ENCODE peak calls at places on chromosomes 5 and 9, in ten cellular contexts. One of them, this sample, is unnamed.

GRCh38 chr5:155455791-155456514 is 442.4 kb downstream of the KIF4B start:
- DNase-seq in right atrium auricular region: no peak
- DNase-seq in body of pancreas: no peak
- DNase-seq in IMR-90: no peak
- DNase-seq in psoas muscle: no peak
- DNase-seq in fibroblast of mammary gland: no peak
- DNase-seq in HFF-Myc: no peak
- DNase-seq in GM06990: no peak
- DNase-seq in cardiac muscle cell: no peak
- DNase-seq in A549: no peak
- DNase-seq in this sample: no peak

GRCh38 chr9:1071730-1072129 is 21.6 kb downstream of the DMRT2 start:
- DNase-seq in right atrium auricular region: no peak
- DNase-seq in GM06990: no peak
- DNase-seq in cardiac muscle cell: no peak
- DNase-seq in psoas muscle: no peak
- DNase-seq in A549: no peak
- DNase-seq in body of pancreas: no peak
- DNase-seq in IMR-90: no peak
- DNase-seq in fibroblast of mammary gland: no peak
- DNase-seq in HFF-Myc: no peak
- DNase-seq in this sample: no peak

GRCh38 chr5:150317048-150318003 is 14.6 kb upstream of the ARSI start:
- DNase-seq in psoas muscle: no peak
- DNase-seq in cardiac muscle cell: no peak
- DNase-seq in HFF-Myc: peak
- DNase-seq in body of pancreas: no peak
- DNase-seq in A549: peak
- DNase-seq in GM06990: no peak
- DNase-seq in fibroblast of mammary gland: peak
- DNase-seq in IMR-90: peak
- DNase-seq in right atrium auricular region: no peak
- DNase-seq in this sample: no peak

GRCh38 chr9:127131871-127132270 is 9.4 kb upstream of the ANGPTL2 start:
- DNase-seq in GM06990: no peak
- DNase-seq in HFF-Myc: no peak
- DNase-seq in right atrium auricular region: no peak
- DNase-seq in IMR-90: peak
- DNase-seq in cardiac muscle cell: no peak
- DNase-seq in psoas muscle: no peak
- DNase-seq in fibroblast of mammary gland: peak
- DNase-seq in body of pancreas: no peak
- DNase-seq in A549: no peak
- DNase-seq in this sample: no peak

GRCh38 chr5:176162206-176162605 is 76.0 kb upstream of the SIMC1 start:
- DNase-seq in fibroblast of mammary gland: no peak
- DNase-seq in right atrium auricular region: no peak
- DNase-seq in body of pancreas: no peak
- DNase-seq in GM06990: no peak
- DNase-seq in IMR-90: no peak
- DNase-seq in cardiac muscle cell: no peak
- DNase-seq in A549: no peak
- DNase-seq in HFF-Myc: no peak
- DNase-seq in psoas muscle: no peak
- DNase-seq in this sample: no peak

GRCh38 chr9:69549310-69550202 is 122.6 kb downstream of the APBA1 start:
- DNase-seq in A549: peak
- DNase-seq in HFF-Myc: no peak
- DNase-seq in GM06990: no peak
- DNase-seq in psoas muscle: no peak
- DNase-seq in IMR-90: peak
- DNase-seq in cardiac muscle cell: peak
- DNase-seq in fibroblast of mammary gland: peak
- DNase-seq in right atrium auricular region: no peak
- DNase-seq in body of pancreas: no peak
- DNase-seq in this sample: peak

GRCh38 chr9:4366649-4367330 is 66.9 kb upstream of the GLIS3 start:
- DNase-seq in fibroblast of mammary gland: peak
- DNase-seq in right atrium auricular region: no peak
- DNase-seq in HFF-Myc: peak
- DNase-seq in IMR-90: peak
- DNase-seq in psoas muscle: no peak
- DNase-seq in cardiac muscle cell: peak
- DNase-seq in A549: peak
- DNase-seq in GM06990: no peak
- DNase-seq in body of pancreas: peak
- DNase-seq in this sample: peak

GRCh38 chr5:61578858-61579503 is 246.9 kb downstream of the ZSWIM6 start:
- DNase-seq in GM06990: no peak
- DNase-seq in A549: no peak
- DNase-seq in IMR-90: peak
- DNase-seq in psoas muscle: no peak
- DNase-seq in cardiac muscle cell: no peak
- DNase-seq in fibroblast of mammary gland: peak
- DNase-seq in right atrium auricular region: no peak
- DNase-seq in HFF-Myc: no peak
- DNase-seq in body of pancreas: no peak
- DNase-seq in this sample: no peak

GRCh38 chr5:162654661-162655406 is 587.3 kb downstream of the GABRG2 start:
- DNase-seq in cardiac muscle cell: no peak
- DNase-seq in IMR-90: no peak
- DNase-seq in body of pancreas: no peak
- DNase-seq in right atrium auricular region: no peak
- DNase-seq in fibroblast of mammary gland: no peak
- DNase-seq in GM06990: no peak
- DNase-seq in psoas muscle: no peak
- DNase-seq in A549: no peak
- DNase-seq in HFF-Myc: no peak
- DNase-seq in this sample: no peak
- TF ChIP-seq CTCF in cardiac muscle cell: no peak
- TF ChIP-seq CTCF in IMR-90: no peak
- TF ChIP-seq CTCF in body of pancreas: no peak
- TF ChIP-seq CTCF in right atrium auricular region: no peak
- TF ChIP-seq CTCF in fibroblast of mammary gland: no peak
- TF ChIP-seq CTCF in GM06990: no peak
- TF ChIP-seq CTCF in psoas muscle: no peak
- TF ChIP-seq CTCF in A549: no peak
- TF ChIP-seq CTCF in HFF-Myc: no peak
- TF ChIP-seq CTCF in this sample: no peak

GRCh38 chr5:34550977-34551376 is 105.2 kb upstream of the RAI14 start:
- DNase-seq in GM06990: no peak
- DNase-seq in right atrium auricular region: no peak
- DNase-seq in HFF-Myc: no peak
- DNase-seq in cardiac muscle cell: no peak
- DNase-seq in IMR-90: no peak
- DNase-seq in body of pancreas: no peak
- DNase-seq in A549: no peak
- DNase-seq in fibroblast of mammary gland: no peak
- DNase-seq in psoas muscle: no peak
- DNase-seq in this sample: no peak
- H3K4me3 ChIP-seq in GM06990: no peak
- H3K4me3 ChIP-seq in right atrium auricular region: no peak
- H3K4me3 ChIP-seq in HFF-Myc: no peak
- H3K4me3 ChIP-seq in cardiac muscle cell: no peak
- H3K4me3 ChIP-seq in IMR-90: no peak
- H3K4me3 ChIP-seq in body of pancreas: no peak
- H3K4me3 ChIP-seq in A549: no peak
- H3K4me3 ChIP-seq in fibroblast of mammary gland: no peak
- H3K4me3 ChIP-seq in psoas muscle: no peak
- H3K4me3 ChIP-seq in this sample: no peak

GRCh38 chr5:32790411-32790951 is 79.4 kb downstream of the NPR3 start:
- DNase-seq in psoas muscle: no peak
- DNase-seq in fibroblast of mammary gland: no peak
- DNase-seq in right atrium auricular region: no peak
- DNase-seq in GM06990: no peak
- DNase-seq in A549: no peak
- DNase-seq in cardiac muscle cell: no peak
- DNase-seq in HFF-Myc: no peak
- DNase-seq in body of pancreas: no peak
- DNase-seq in IMR-90: peak
- DNase-seq in this sample: no peak

GRCh38 chr5:32791536-32792240 is 80.6 kb downstream of the NPR3 start:
- DNase-seq in GM06990: no peak
- DNase-seq in A549: no peak
- DNase-seq in psoas muscle: no peak
- DNase-seq in fibroblast of mammary gland: no peak
- DNase-seq in cardiac muscle cell: no peak
- DNase-seq in right atrium auricular region: no peak
- DNase-seq in IMR-90: peak
- DNase-seq in HFF-Myc: no peak
- DNase-seq in body of pancreas: no peak
- DNase-seq in this sample: no peak

GRCh38 chr5:32794086-32794485 is 83.0 kb downstream of the NPR3 start:
- DNase-seq in body of pancreas: no peak
- DNase-seq in fibroblast of mammary gland: peak
- DNase-seq in IMR-90: peak
- DNase-seq in psoas muscle: no peak
- DNase-seq in A549: peak
- DNase-seq in GM06990: no peak
- DNase-seq in right atrium auricular region: no peak
- DNase-seq in cardiac muscle cell: no peak
- DNase-seq in HFF-Myc: no peak
- DNase-seq in this sample: no peak
- TF ChIP-seq CTCF in body of pancreas: no peak
- TF ChIP-seq CTCF in fibroblast of mammary gland: peak
- TF ChIP-seq CTCF in IMR-90: peak
- TF ChIP-seq CTCF in psoas muscle: no peak
- TF ChIP-seq CTCF in A549: peak
- TF ChIP-seq CTCF in GM06990: no peak
- TF ChIP-seq CTCF in right atrium auricular region: no peak
- TF ChIP-seq CTCF in cardiac muscle cell: peak
- TF ChIP-seq CTCF in HFF-Myc: peak
- TF ChIP-seq CTCF in this sample: no peak

DNA sequence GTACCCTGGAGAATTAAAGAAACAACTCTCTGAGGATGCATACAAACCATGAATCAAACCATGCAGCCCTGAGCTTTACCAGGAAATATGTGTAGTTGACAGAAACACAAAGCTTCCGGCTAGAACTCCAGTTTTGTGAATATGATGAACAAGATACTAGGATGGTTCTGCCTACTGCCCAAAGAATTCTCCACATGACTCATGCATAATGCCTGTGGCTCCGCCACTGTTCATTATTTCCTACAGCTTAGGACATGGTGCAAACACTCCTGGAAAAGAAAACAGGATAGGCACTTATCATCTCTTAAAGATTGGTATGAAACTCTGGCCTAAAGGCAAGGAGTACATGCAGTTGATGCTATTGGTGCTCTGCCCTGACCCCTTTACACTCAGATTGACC is 343.3 kb downstream of the DNAH5 start:
- DNase-seq in right atrium auricular region: no peak
- DNase-seq in HFF-Myc: no peak
- DNase-seq in psoas muscle: no peak
- DNase-seq in fibroblast of mammary gland: peak
- DNase-seq in GM06990: no peak
- DNase-seq in body of pancreas: no peak
- DNase-seq in A549: no peak
- DNase-seq in cardiac muscle cell: no peak
- DNase-seq in IMR-90: peak
- DNase-seq in this sample: no peak
- H3K4me3 ChIP-seq in right atrium auricular region: no peak
- H3K4me3 ChIP-seq in HFF-Myc: no peak
- H3K4me3 ChIP-seq in psoas muscle: no peak
- H3K4me3 ChIP-seq in fibroblast of mammary gland: no peak
- H3K4me3 ChIP-seq in GM06990: no peak
- H3K4me3 ChIP-seq in body of pancreas: no peak
- H3K4me3 ChIP-seq in A549: no peak
- H3K4me3 ChIP-seq in cardiac muscle cell: no peak
- H3K4me3 ChIP-seq in IMR-90: no peak
- H3K4me3 ChIP-seq in this sample: no peak

GRCh38 chr9:42852133-42852532 is 668.7 kb downstream of the SPATA31A6 start:
- DNase-seq in A549: peak
- DNase-seq in right atrium auricular region: no peak
- DNase-seq in IMR-90: no peak
- DNase-seq in cardiac muscle cell: peak
- DNase-seq in fibroblast of mammary gland: peak
- DNase-seq in psoas muscle: peak
- DNase-seq in body of pancreas: peak
- DNase-seq in HFF-Myc: no peak
- DNase-seq in GM06990: peak
- DNase-seq in this sample: peak
- TF ChIP-seq CTCF in A549: peak
- TF ChIP-seq CTCF in right atrium auricular region: no peak
- TF ChIP-seq CTCF in IMR-90: no peak
- TF ChIP-seq CTCF in cardiac muscle cell: no peak
- TF ChIP-seq CTCF in fibroblast of mammary gland: no peak
- TF ChIP-seq CTCF in psoas muscle: no peak
- TF ChIP-seq CTCF in body of pancreas: peak
- TF ChIP-seq CTCF in HFF-Myc: no peak
- TF ChIP-seq CTCF in GM06990: no peak
- TF ChIP-seq CTCF in this sample: peak

GRCh38 chr5:138339086-138339456 is 1.0 kb downstream of the FAM53C start:
- DNase-seq in IMR-90: no peak
- DNase-seq in A549: no peak
- DNase-seq in right atrium auricular region: no peak
- DNase-seq in body of pancreas: peak
- DNase-seq in fibroblast of mammary gland: peak
- DNase-seq in psoas muscle: no peak
- DNase-seq in GM06990: no peak
- DNase-seq in cardiac muscle cell: no peak
- DNase-seq in HFF-Myc: no peak
- DNase-seq in this sample: no peak

GRCh38 chr5:138339464-138339863 is 1.4 kb downstream of the FAM53C start:
- DNase-seq in fibroblast of mammary gland: no peak
- DNase-seq in IMR-90: no peak
- DNase-seq in right atrium auricular region: no peak
- DNase-seq in body of pancreas: no peak
- DNase-seq in GM06990: no peak
- DNase-seq in psoas muscle: no peak
- DNase-seq in cardiac muscle cell: no peak
- DNase-seq in A549: no peak
- DNase-seq in HFF-Myc: no peak
- DNase-seq in this sample: no peak

GRCh38 chr5:138337685-138338410 is at the start of gene FAM53C:
- DNase-seq in body of pancreas: peak
- DNase-seq in psoas muscle: peak
- DNase-seq in cardiac muscle cell: peak
- DNase-seq in GM06990: peak
- DNase-seq in HFF-Myc: peak
- DNase-seq in IMR-90: peak
- DNase-seq in fibroblast of mammary gland: peak
- DNase-seq in right atrium auricular region: peak
- DNase-seq in A549: peak
- DNase-seq in this sample: peak

GRCh38 chr5:138338411-138339085 is 482 bp downstream of the FAM53C start:
- DNase-seq in HFF-Myc: no peak
- DNase-seq in fibroblast of mammary gland: no peak
- DNase-seq in cardiac muscle cell: no peak
- DNase-seq in psoas muscle: no peak
- DNase-seq in GM06990: peak
- DNase-seq in IMR-90: no peak
- DNase-seq in A549: no peak
- DNase-seq in body of pancreas: no peak
- DNase-seq in right atrium auricular region: no peak
- DNase-seq in this sample: no peak

GRCh38 chr5:138340008-138340407 is 1.9 kb downstream of the FAM53C start:
- DNase-seq in IMR-90: no peak
- DNase-seq in body of pancreas: no peak
- DNase-seq in A549: no peak
- DNase-seq in right atrium auricular region: no peak
- DNase-seq in GM06990: no peak
- DNase-seq in cardiac muscle cell: no peak
- DNase-seq in HFF-Myc: no peak
- DNase-seq in fibroblast of mammary gland: no peak
- DNase-seq in psoas muscle: no peak
- DNase-seq in this sample: no peak
- H3K4me3 ChIP-seq in IMR-90: no peak
- H3K4me3 ChIP-seq in body of pancreas: no peak
- H3K4me3 ChIP-seq in A549: no peak
- H3K4me3 ChIP-seq in right atrium auricular region: no peak
- H3K4me3 ChIP-seq in GM06990: peak
- H3K4me3 ChIP-seq in cardiac muscle cell: peak
- H3K4me3 ChIP-seq in HFF-Myc: peak
- H3K4me3 ChIP-seq in fibroblast of mammary gland: no peak
- H3K4me3 ChIP-seq in psoas muscle: peak
- H3K4me3 ChIP-seq in this sample: peak

This sample was measured in GM12865.